ENCODE peak calls at places on chromosome 11, in six cellular contexts. N is A549, W is HCT116, Y is Panc1, E is GM12878, C is K562. O is an unnamed sample.

GRCh38 chr11:63510360-63511130 is 4.7 kb downstream of the LGALS12 start:
- DNase-seq in N (no peak), W (no peak), Y (no peak), E (no peak), C (no peak), O (no peak)

GRCh38 chr11:118635237-118635591 is 27.8 kb downstream of the PHLDB1 start:
- DNase-seq in N (no peak), W (no peak), Y (no peak), E (no peak), C (no peak), O (no peak)

GRCh38 chr11:12784987-12785386 is 110.8 kb downstream of the TEAD1 start:
- DNase-seq in N (no peak), W (no peak), Y (no peak), E (no peak), C (no peak), O (no peak)

GRCh38 chr11:3737386-3737933 is 59.9 kb downstream of the NUP98 start:
- DNase-seq in N (no peak), W (no peak), Y (no peak), E (no peak), C (no peak), O (no peak)

GRCh38 chr11:66951927-66952337 is 6.3 kb downstream of the PC start:
- DNase-seq in N (no peak), W (no peak), Y (no peak), E (no peak), C (no peak), O (no peak)

GRCh38 chr11:111006207-111006606 is 239.3 kb upstream of the POU2AF2 start:
- DNase-seq in N (no peak), W (no peak), Y (no peak), E (no peak), C (no peak), O (no peak)

GRCh38 chr11:60363542-60364525 is 14.5 kb upstream of the MS4A7 start:
- DNase-seq in N (peak), W (peak), Y (peak), E (peak), C (peak), O (peak)

GRCh38 chr11:94088906-94089305 is 39.7 kb upstream of the PANX1 start:
- DNase-seq in N (no peak), W (no peak), Y (no peak), E (no peak), C (no peak), O (no peak)

GRCh38 chr11:65778901-65779668 is 1.7 kb downstream of the AP5B1 start:
- DNase-seq in N (no peak), W (no peak), Y (no peak), E (no peak), C (no peak), O (no peak)

GRCh38 chr11:59196777-59197176 is 15.9 kb downstream of the MPEG1 start:
- DNase-seq in N (no peak), W (no peak), Y (no peak), E (no peak), C (no peak), O (no peak)

GRCh38 chr11:71145368-71145767 is 107.0 kb downstream of the SHANK2 start:
- DNase-seq in N (no peak), W (no peak), Y (no peak), E (no peak), C (no peak), O (no peak)

GRCh38 chr11:123174196-123175183 is 20.6 kb downstream of the CLMP start:
- DNase-seq in N (no peak), W (no peak), Y (no peak), E (no peak), C (no peak), O (peak)

GRCh38 chr11:16881074-16881709 is 133.0 kb downstream of the PLEKHA7 start:
- DNase-seq in N (no peak), W (no peak), Y (no peak), E (no peak), C (peak), O (peak)

DNA sequence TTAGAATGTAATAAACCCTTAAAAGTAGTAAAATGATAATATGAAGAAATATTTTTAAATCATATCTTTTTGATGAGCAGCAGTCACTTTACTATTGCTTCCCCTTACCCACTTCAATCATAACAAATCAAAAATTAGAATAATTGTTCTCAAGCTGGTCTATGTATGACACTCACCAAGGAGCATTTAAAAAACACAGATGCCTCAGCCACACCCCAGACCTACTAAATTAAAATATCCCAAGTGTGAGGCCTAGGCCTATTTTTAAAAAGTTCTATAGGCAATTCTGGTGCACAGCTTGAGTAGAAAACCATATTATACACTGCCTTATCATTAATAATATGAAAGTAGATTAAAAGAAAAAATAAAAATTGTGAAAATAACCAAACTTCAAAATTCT is 15.2 kb downstream of the KIF18A start:
- DNase-seq in N (no peak), W (no peak), Y (no peak), E (no peak), C (no peak), O (no peak)
- TF ChIP-seq REST in N (no peak), W (no peak), Y (no peak), E (no peak), C (no peak), O (no peak)

DNA sequence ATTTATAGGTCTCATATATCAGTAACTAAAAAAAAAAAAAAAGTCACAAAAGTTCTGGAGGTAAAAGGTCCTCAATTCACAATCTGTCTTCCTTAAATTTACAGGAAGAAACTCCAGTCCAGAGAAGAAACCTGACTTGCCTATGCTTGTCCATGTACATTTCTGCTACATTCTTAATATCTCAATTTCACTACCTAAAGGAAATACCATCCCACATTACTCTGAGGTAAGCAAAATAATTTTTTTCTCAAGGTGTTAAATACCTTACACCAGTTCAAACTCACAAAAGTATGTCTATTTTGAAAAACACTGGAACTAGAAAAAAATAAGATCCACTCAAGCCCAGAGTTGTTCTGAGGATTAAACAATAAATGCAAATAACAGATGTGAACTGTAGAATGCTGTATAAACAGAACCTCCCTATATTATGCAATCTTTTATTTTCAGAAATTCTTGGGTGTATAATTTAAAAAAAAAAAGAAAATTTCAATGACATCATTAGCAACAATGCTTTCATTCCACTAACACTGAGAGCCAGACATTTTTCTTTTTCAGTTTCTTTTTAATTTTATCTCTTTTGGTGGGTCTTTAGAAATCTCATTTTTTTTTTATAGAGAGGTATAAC is 49.9 kb upstream of the GDPD4 start:
- DNase-seq in N (no peak), W (no peak), Y (no peak), E (no peak), C (no peak), O (no peak)
- TF ChIP-seq REST in N (no peak), W (no peak), Y (no peak), E (no peak), C (no peak), O (no peak)

GRCh38 chr11:88555018-88555828 is 217.7 kb upstream of the CTSC start:
- DNase-seq in N (peak), W (peak), Y (peak), E (no peak), C (no peak), O (no peak)
- TF ChIP-seq REST in N (no peak), W (no peak), Y (no peak), E (no peak), C (no peak), O (no peak)

GRCh38 chr11:134571301-134571700 is 159.3 kb upstream of the B3GAT1 start:
- DNase-seq in N (no peak), W (no peak), Y (no peak), E (no peak), C (no peak), O (no peak)
- TF ChIP-seq REST in N (no peak), W (no peak), Y (no peak), E (no peak), C (no peak), O (no peak)

DNA sequence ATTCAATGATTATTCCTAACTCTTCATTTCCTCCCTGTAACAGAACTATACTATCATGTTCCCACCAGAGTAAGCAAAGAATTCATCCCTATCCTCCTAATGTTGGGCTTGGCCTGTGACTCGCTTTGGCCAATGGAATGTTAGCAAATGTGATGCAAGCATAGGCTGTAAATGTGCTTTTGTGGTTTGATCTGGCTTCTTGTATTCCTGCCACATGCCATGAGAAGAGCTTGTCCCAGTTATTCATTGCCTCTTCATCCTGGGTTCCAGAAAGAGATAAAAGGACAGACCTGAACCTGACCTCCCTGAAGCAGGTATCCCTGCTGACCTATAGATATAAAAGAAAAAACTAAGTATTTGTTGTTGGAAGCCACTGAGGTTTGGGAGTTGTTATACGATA is 51.0 kb downstream of the SYTL2 start:
- DNase-seq in N (no peak), W (peak), Y (no peak), E (no peak), C (no peak), O (no peak)
- TF ChIP-seq REST in N (no peak), W (no peak), Y (no peak), E (no peak), C (no peak), O (no peak)

DNA sequence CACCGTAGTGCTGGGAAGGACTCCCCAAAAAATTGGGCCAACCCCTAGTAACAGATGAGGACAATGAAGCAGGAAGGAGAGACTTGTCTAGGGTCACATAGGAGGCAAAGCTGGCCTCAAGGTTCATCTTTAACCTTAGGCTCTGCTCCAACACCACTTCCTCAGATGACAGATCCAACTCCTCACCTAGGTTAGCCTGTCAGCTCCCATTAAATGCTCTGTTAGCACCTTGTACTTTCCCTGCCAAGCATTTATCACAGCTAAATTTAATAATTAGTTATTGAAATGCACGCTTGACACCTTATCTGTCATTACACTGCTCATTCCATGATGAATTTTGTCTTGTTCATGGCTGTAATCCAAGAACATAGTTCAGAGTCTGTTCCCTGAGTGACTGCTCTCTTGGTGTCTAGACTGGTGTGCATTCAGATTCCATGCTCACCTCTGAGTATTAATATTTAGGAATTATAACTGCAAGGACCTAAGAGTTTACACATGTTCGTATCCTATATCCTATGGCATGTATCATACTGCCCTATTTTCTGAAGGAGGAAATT is 18.6 kb downstream of the MAP6 start:
- DNase-seq in N (no peak), W (no peak), Y (no peak), E (no peak), C (no peak), O (no peak)
- TF ChIP-seq REST in N (no peak), W (no peak), Y (no peak), E (no peak), C (no peak), O (no peak)

GRCh38 chr11:73158356-73159051 is 16.4 kb upstream of the FCHSD2 start:
- DNase-seq in N (no peak), W (no peak), Y (no peak), E (no peak), C (no peak), O (no peak)

GRCh38 chr11:73159297-73159696 is 17.2 kb upstream of the FCHSD2 start:
- DNase-seq in N (no peak), W (no peak), Y (no peak), E (no peak), C (no peak), O (no peak)

GRCh38 chr11:73156686-73157085 is 14.6 kb upstream of the FCHSD2 start:
- DNase-seq in N (no peak), W (no peak), Y (no peak), E (no peak), C (no peak), O (no peak)

GRCh38 chr11:73156114-73156513 is 14.0 kb upstream of the FCHSD2 start:
- DNase-seq in N (no peak), W (no peak), Y (no peak), E (no peak), C (no peak), O (no peak)

GRCh38 chr11:73157141-73158010 is 15.3 kb upstream of the FCHSD2 start:
- DNase-seq in N (no peak), W (no peak), Y (no peak), E (no peak), C (no peak), O (peak)
- TF ChIP-seq REST in N (no peak), W (no peak), Y (no peak), E (no peak), C (no peak), O (no peak)

GRCh38 chr11:44443836-44444769 is 121.4 kb upstream of the CD82 start:
- DNase-seq in N (no peak), W (no peak), Y (no peak), E (no peak), C (no peak), O (no peak)

GRCh38 chr11:44444770-44445321 is 120.6 kb upstream of the CD82 start:
- DNase-seq in N (no peak), W (no peak), Y (no peak), E (no peak), C (no peak), O (no peak)

GRCh38 chr11:44446996-44447771 is 118.3 kb upstream of the CD82 start:
- DNase-seq in N (no peak), W (no peak), Y (no peak), E (no peak), C (no peak), O (no peak)

GRCh38 chr11:44446341-44446712 is 119.1 kb upstream of the CD82 start:
- DNase-seq in N (no peak), W (no peak), Y (no peak), E (no peak), C (no peak), O (no peak)

DNA sequence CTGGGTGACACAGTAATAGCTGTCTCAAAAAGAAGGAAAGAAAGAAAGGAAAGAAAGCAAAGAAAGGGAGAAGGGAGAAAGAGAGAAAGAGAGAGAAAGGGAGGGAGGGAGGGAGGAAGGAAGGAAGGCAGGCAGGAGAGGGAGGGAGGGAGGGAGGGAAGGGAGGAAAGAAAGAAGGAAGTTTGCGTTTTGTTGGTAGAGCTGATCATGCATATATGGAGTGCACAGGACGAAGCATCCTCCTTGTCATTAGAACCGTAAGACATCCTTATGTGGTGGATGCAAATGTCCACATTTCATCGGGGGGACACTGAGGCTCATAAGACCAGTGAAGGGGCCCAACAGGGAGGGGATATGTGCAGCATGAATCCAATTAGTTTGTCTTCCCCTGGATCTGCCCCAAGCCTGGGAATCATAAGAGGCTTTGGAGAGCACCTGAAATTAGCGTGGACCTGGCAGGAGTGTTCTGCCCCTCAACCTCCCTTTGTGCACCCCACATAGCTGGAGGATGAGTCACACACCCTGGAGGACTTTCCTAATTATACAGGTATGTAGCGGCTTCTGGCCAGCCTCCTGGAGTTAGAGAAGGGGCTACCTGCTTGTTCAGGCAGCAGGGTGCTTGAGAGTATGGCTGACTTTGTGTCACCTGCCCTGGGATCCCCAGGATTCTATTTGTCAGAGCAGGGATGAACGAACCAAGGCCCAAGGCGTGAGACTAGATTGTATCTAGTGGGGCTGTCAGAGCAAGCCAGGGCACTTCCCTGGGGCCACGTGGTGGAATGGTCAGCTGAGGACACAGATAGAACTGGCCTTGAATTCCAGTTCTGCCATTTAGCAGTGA is 119.7 kb upstream of the CD82 start:
- DNase-seq in N (no peak), W (no peak), Y (no peak), E (no peak), C (no peak), O (no peak)
- TF ChIP-seq REST in N (no peak), W (no peak), Y (no peak), E (no peak), C (no peak), O (no peak)

O was measured in HL-60.